ENCODE peak calls at places on chromosomes 13 and 19, in five cellular contexts. S is KG1, O is neuronal stem cell, Z is foreskin fibroblast, D is GM19239. V is an unnamed sample.

GRCh38 chr19:53876651-53877224 is 5.3 kb upstream of the PRKCG start:
- DNase-seq in S (no peak), O (no peak), Z (no peak), D (no peak), V (no peak)

GRCh38 chr13:100534147-100534818 is 54.3 kb downstream of the GGACT start:
- DNase-seq in S (no peak), O (no peak), Z (no peak), D (no peak), V (no peak)

GRCh38 chr19:1206063-1206732 is 620 bp downstream of the STK11 start:
- DNase-seq in S (no peak), O (no peak), Z (no peak), D (no peak), V (no peak)

GRCh38 chr19:18500376-18500775 is 21.5 kb downstream of the ELL start:
- DNase-seq in S (no peak), O (no peak), Z (no peak), D (no peak), V (no peak)

GRCh38 chr13:28658796-28659610 is at the start of gene POMP:
- DNase-seq in S (peak; percentile 55), O (peak; percentile 67), Z (peak; percentile 90), D (peak; percentile 82), V (peak; percentile 77)

GRCh38 chr13:29428310-29428991 is 167.0 kb downstream of the SLC7A1 start:
- DNase-seq in S (no peak), O (peak; percentile 31), Z (no peak), D (no peak), V (no peak)

GRCh38 chr19:46416077-46416709 is 2.8 kb upstream of the CCDC8 start:
- DNase-seq in S (no peak), O (peak; percentile 95), Z (peak; percentile 93), D (peak; percentile 38), V (peak; percentile 49)

GRCh38 chr13:21625366-21625765 is 21.4 kb upstream of the MICU2 start:
- DNase-seq in S (no peak), O (no peak), Z (no peak), D (no peak), V (no peak)

GRCh38 chr13:86725105-86725504 is 925.9 kb upstream of the SLITRK6 start:
- DNase-seq in S (no peak), O (no peak), Z (no peak), D (no peak), V (no peak)

GRCh38 chr19:29609636-29610035 is 3.6 kb downstream of the POP4 start:
- DNase-seq in S (no peak), O (no peak), Z (no peak), D (no peak), V (no peak)

GRCh38 chr13:112575680-112576079 is 12.3 kb downstream of the TUBGCP3 start:
- DNase-seq in S (no peak), O (no peak), Z (peak; percentile 43), D (no peak), V (no peak)

GRCh38 chr19:3039641-3040077 is 10.6 kb upstream of the TLE2 start:
- DNase-seq in S (no peak), O (no peak), Z (no peak), D (no peak), V (no peak)

GRCh38 chr19:56875717-56876116 is 35.2 kb upstream of the PEG3 start:
- DNase-seq in S (no peak), O (no peak), Z (no peak), D (no peak), V (no peak)

GRCh38 chr13:76812206-76812882 is 73.9 kb downstream of the KCTD12 start:
- DNase-seq in S (no peak), O (no peak), Z (peak; percentile 87), D (no peak), V (no peak)

GRCh38 chr13:40109324-40109958 is 454.0 kb downstream of the COG6 start:
- DNase-seq in S (no peak), O (no peak), Z (peak; percentile 75), D (no peak), V (no peak)

GRCh38 chr19:11106477-11106876 is 17.2 kb downstream of the LDLR start:
- DNase-seq in S (no peak), O (no peak), Z (no peak), D (no peak), V (no peak)

GRCh38 chr13:35771898-35772297 is 295.4 kb upstream of the MAB21L1 start:
- DNase-seq in S (no peak), O (no peak), Z (peak; percentile 78), D (no peak), V (no peak)

GRCh38 chr13:90485441-90485840 is 862.0 kb upstream of the MIR17HG start:
- DNase-seq in S (no peak), O (no peak), Z (peak; percentile 76), D (no peak), V (no peak)

GRCh38 chr13:64540468-64540867 is 2689.7 kb downstream of the PCDH9 start:
- DNase-seq in S (no peak), O (no peak), Z (no peak), D (no peak), V (no peak)

GRCh38 chr13:114110091-114110829 is 22.2 kb downstream of the RASA3 start:
- DNase-seq in S (peak; percentile 56), O (no peak), Z (no peak), D (no peak), V (no peak)

V was measured in CMK.